ENCODE peak calls at places on chromosomes 12 and 14, in four cellular contexts. L is GM23338; D is fibroblast of the conjunctiva; V is effector memory CD8-positive, alpha-beta T cell. W is an unnamed sample.

GRCh38 chr12:123431951-123432886 is 4.3 kb downstream of the RILPL2 start:
- DNase-seq in V (peak; percentile 26), D (no peak), L (no peak), W (no peak)

GRCh38 chr14:101665478-101666078 is 95.9 kb upstream of the PPP2R5C start:
- DNase-seq in V (no peak), D (peak; percentile 8), L (peak; percentile 71), W (peak; percentile 1)

GRCh38 chr14:102028733-102029132 is 58.1 kb downstream of the HSP90AA1 start:
- DNase-seq in V (no peak), D (peak; percentile 35), L (no peak), W (no peak)

GRCh38 chr12:94570161-94570560 is 80.2 kb downstream of the TMCC3 start:
- DNase-seq in V (no peak), D (no peak), L (no peak), W (no peak)

GRCh38 chr14:61388173-61388975 is 67.0 kb downstream of the PRKCH start:
- DNase-seq in D (peak; percentile 10), V (peak; percentile 29), L (no peak), W (peak; percentile 83)

GRCh38 chr12:69388371-69388770 is 28.8 kb downstream of the YEATS4 start:
- DNase-seq in V (no peak), L (no peak), D (peak; percentile 58), W (no peak)

GRCh38 chr12:92039048-92039447 is 106.6 kb downstream of the BTG1 start:
- DNase-seq in L (peak; percentile 4), V (no peak), D (no peak), W (no peak)

GRCh38 chr12:12916135-12916956 is 25.0 kb downstream of the GPRC5A start:
- DNase-seq in D (peak; percentile 75), L (peak; percentile 87), V (peak; percentile 84), W (peak; percentile 66)

GRCh38 chr14:26528415-26529182 is 69.2 kb downstream of the NOVA1 start:
- DNase-seq in D (peak; percentile 54), L (no peak), V (no peak), W (no peak)

GRCh38 chr12:44531349-44531905 is 344.7 kb downstream of the NELL2 start:
- DNase-seq in L (peak; percentile 24), D (no peak), V (no peak), W (no peak)

GRCh38 chr12:115963030-115963480 is 314.4 kb downstream of the MED13L start:
- DNase-seq in L (no peak), D (no peak), V (no peak), W (no peak)

W was measured in immature natural killer cell.